ENCODE peak calls at places on chromosome 9, in nine cellular contexts. O is NCI-H1694; V is epithelial cell of esophagus; A is pulmonary artery endothelial cell; J is body of pancreas; K is KBM-7; R is activated gamma-delta T cell treated with anti-CD3 and anti-CD28 coated beads, Interleukin-2, amount 50 U/mL, for 16 hours; B is A549; M is OCI-LY7. Z is an unnamed sample.

GRCh38 chr9:3578786-3579185 is 53.0 kb upstream of the RFX3 start:
- DNase-seq in J (no peak), M (no peak), K (no peak), V (peak), O (no peak), B (no peak), R (no peak), A (no peak), Z (no peak)

GRCh38 chr9:129336601-129337286 is 158.7 kb upstream of the IER5L start:
- DNase-seq in O (no peak), R (no peak), B (no peak), K (no peak), V (peak), J (no peak), M (peak), A (no peak), Z (no peak)

GRCh38 chr9:135075234-135076142 is 12.0 kb upstream of the OLFM1 start:
- DNase-seq in K (no peak), O (peak), V (no peak), A (no peak), R (no peak), B (no peak), M (no peak), J (peak), Z (peak)

GRCh38 chr9:134648701-134649525 is 7.3 kb downstream of the COL5A1 start:
- DNase-seq in K (no peak), R (no peak), V (no peak), J (no peak), O (no peak), B (no peak), A (no peak), M (no peak), Z (no peak)

GRCh38 chr9:90198956-90199355 is 443.7 kb downstream of the DIRAS2 start:
- DNase-seq in V (no peak), R (no peak), O (no peak), M (no peak), B (no peak), K (no peak), A (no peak), J (no peak), Z (no peak)

GRCh38 chr9:23821400-23822181 is 4.4 kb downstream of the ELAVL2 start:
- DNase-seq in O (no peak), R (no peak), K (peak), B (no peak), V (peak), M (no peak), A (no peak), J (peak), Z (peak)

GRCh38 chr9:27462846-27463245 is 61.2 kb upstream of the IFNK start:
- DNase-seq in K (no peak), V (no peak), A (no peak), O (no peak), J (no peak), M (no peak), R (no peak), B (no peak), Z (no peak)

GRCh38 chr9:83572524-83572923 is 34.3 kb upstream of the FRMD3 start:
- DNase-seq in O (no peak), K (peak), R (no peak), B (no peak), A (no peak), M (no peak), J (no peak), V (peak), Z (no peak)

GRCh38 chr9:96441798-96442445 is 8.0 kb upstream of the HABP4 start:
- DNase-seq in R (no peak), A (no peak), B (no peak), J (no peak), V (peak), K (peak), M (peak), O (peak), Z (no peak)

GRCh38 chr9:130962418-130963316 is 23.6 kb upstream of the FIBCD1 start:
- DNase-seq in K (no peak), A (peak), M (no peak), B (peak), O (no peak), R (no peak), V (peak), J (no peak), Z (no peak)

GRCh38 chr9:75176037-75176436 is 87.7 kb downstream of the OSTF1 start:
- DNase-seq in V (no peak), M (no peak), K (no peak), O (no peak), B (no peak), R (no peak), A (no peak), J (no peak), Z (no peak)

GRCh38 chr9:128333368-128333969 is 6.9 kb upstream of the SLC27A4 start:
- DNase-seq in B (no peak), R (no peak), M (no peak), K (no peak), V (no peak), A (no peak), O (no peak), J (no peak), Z (no peak)

GRCh38 chr9:74770508-74771261 is 117.0 kb downstream of the TRPM6 start:
- DNase-seq in B (peak), O (no peak), A (no peak), J (peak), M (peak), K (peak), V (peak), R (no peak), Z (no peak)

GRCh38 chr9:15416880-15417279 is 5.8 kb upstream of the SNAPC3 start:
- DNase-seq in R (peak), A (no peak), V (peak), K (peak), J (peak), M (peak), O (no peak), B (no peak), Z (no peak)

GRCh38 chr9:68947842-68948569 is 65.9 kb downstream of the PRKACG start:
- DNase-seq in K (no peak), R (no peak), B (no peak), J (no peak), O (no peak), M (no peak), A (no peak), V (no peak), Z (no peak)

GRCh38 chr9:138097501-138097991 is 220.0 kb downstream of the CACNA1B start:
- DNase-seq in J (no peak), V (no peak), K (no peak), R (no peak), A (no peak), O (no peak), M (no peak), B (no peak), Z (peak)

GRCh38 chr9:121362813-121363585 is 7.1 kb downstream of the STOM start:
- DNase-seq in V (no peak), M (no peak), R (no peak), J (no peak), A (no peak), K (no peak), O (no peak), B (no peak), Z (no peak)